ENCODE peak calls at places on chromosomes 7 and 10, in four cellular contexts. W, Y, R and I are unnamed samples.

GRCh38 chr7:96322373-96322695 is 436 bp upstream of the SLC25A13 start:
- DNase-seq in W (no peak), Y (no peak), R (no peak), I (no peak)

GRCh38 chr7:98078197-98078870 is 28.3 kb upstream of the LMTK2 start:
- DNase-seq in W (no peak), Y (no peak), R (no peak), I (no peak)

GRCh38 chr10:60388709-60389241 is 900 bp downstream of the ANK3 start:
- DNase-seq in W (no peak), Y (no peak), R (no peak), I (no peak)

GRCh38 chr10:79399242-79399831 is 46.1 kb downstream of the ZCCHC24 start:
- DNase-seq in W (peak), Y (peak), R (peak), I (peak)

GRCh38 chr7:85135931-85136330 is 50.9 kb downstream of the SEMA3D start:
- DNase-seq in W (no peak), Y (no peak), R (peak), I (peak)

GRCh38 chr7:150514748-150515222 is at the start of gene GIMAP7:
- DNase-seq in W (no peak), Y (no peak), R (no peak), I (no peak)

GRCh38 chr10:27748586-27748985 is 3.0 kb upstream of the MKX start:
- DNase-seq in W (no peak), Y (no peak), R (no peak), I (no peak)

GRCh38 chr10:103630156-103630555 is 136.7 kb downstream of the NEURL1 start:
- DNase-seq in W (no peak), Y (no peak), R (peak), I (no peak)

GRCh38 chr10:20369863-20370736 is 527.0 kb downstream of the NEBL start:
- DNase-seq in W (no peak), Y (peak), R (no peak), I (no peak)

GRCh38 chr7:16234493-16235151 is 186.7 kb downstream of the CRPPA start:
- DNase-seq in W (no peak), Y (no peak), R (no peak), I (no peak)

GRCh38 chr7:118420888-118421287 is 196.4 kb downstream of the ANKRD7 start:
- DNase-seq in W (no peak), Y (no peak), R (no peak), I (no peak)

GRCh38 chr7:142797799-142798377 is 27.1 kb downstream of the PRSS2 start:
- DNase-seq in W (no peak), Y (peak), R (no peak), I (peak)

GRCh38 chr10:36269222-36269621 is 627.1 kb upstream of the FZD8 start:
- DNase-seq in W (no peak), Y (no peak), R (no peak), I (no peak)

GRCh38 chr10:36266923-36267322 is 624.8 kb upstream of the FZD8 start:
- DNase-seq in W (no peak), Y (no peak), R (peak), I (no peak)

GRCh38 chr10:36277459-36277858 is 635.4 kb upstream of the FZD8 start:
- DNase-seq in W (no peak), Y (no peak), R (no peak), I (no peak)

DNA sequence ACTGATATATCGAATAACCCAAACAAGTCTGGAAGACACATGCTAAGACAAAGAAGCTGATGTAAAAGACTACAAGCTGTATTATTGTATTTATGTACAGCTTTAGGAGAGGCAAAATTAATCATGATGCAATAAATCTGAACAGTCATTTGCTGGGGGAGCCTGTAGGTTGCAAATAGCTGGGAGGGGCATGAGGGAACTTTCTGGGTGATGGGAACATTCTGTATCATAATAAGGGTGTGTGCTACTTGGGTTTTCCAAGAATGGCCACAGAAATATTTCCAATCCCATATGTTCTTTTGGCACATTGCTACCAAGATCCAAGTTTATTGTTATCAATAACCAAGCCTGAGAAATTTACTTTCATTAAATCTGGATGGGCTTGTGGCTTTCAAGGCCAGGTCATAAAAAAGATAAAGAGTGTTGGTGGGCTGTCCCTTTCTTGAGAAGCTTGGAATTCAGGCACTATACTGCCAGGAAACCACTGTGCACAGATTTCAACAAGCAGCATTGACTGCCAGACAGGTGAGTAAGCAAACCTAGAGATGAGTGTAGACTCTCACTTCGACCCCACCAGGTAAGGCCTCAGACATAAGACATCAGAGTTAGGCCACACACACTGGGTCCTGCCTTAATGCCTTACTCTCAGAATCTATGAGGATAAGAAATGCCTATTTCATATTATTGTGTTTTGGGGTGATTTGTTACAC is 629.7 kb upstream of the FZD8 start:
- DNase-seq in W (no peak), Y (no peak), R (no peak), I (no peak)
- H3K9ac ChIP-seq in W (no peak), Y (no peak), R (no peak), I (no peak)

GRCh38 chr10:113273151-113273876 is 279.5 kb upstream of the HABP2 start:
- DNase-seq in W (peak), Y (no peak), R (peak), I (peak)

GRCh38 chr10:113272511-113272910 is 280.3 kb upstream of the HABP2 start:
- DNase-seq in W (no peak), Y (no peak), R (no peak), I (no peak)

GRCh38 chr10:113269333-113269732 is 283.5 kb upstream of the HABP2 start:
- DNase-seq in W (no peak), Y (no peak), R (no peak), I (no peak)

GRCh38 chr10:113278664-113279063 is 274.2 kb upstream of the HABP2 start:
- DNase-seq in W (no peak), Y (no peak), R (no peak), I (no peak)

GRCh38 chr10:113273877-113274829 is 278.7 kb upstream of the HABP2 start:
- DNase-seq in W (no peak), Y (no peak), R (peak), I (peak)
- H3K9ac ChIP-seq in W (no peak), Y (no peak), R (peak), I (peak)

GRCh38 chr10:128050117-128050516 is 76.1 kb downstream of the MKI67 start:
- DNase-seq in W (no peak), Y (no peak), R (no peak), I (no peak)
- H3K9ac ChIP-seq in W (no peak), Y (no peak), R (no peak), I (no peak)

GRCh38 chr10:131310054-131310903 is 1.2 kb downstream of the TCERG1L start:
- DNase-seq in W (no peak), Y (peak), R (no peak), I (peak)
- H3K9ac ChIP-seq in W (no peak), Y (no peak), R (no peak), I (no peak)

GRCh38 chr7:135672560-135673359 is 10.4 kb downstream of the STMP1 start:
- DNase-seq in W (peak), Y (no peak), R (peak), I (peak)
- H3K9ac ChIP-seq in W (no peak), Y (no peak), R (peak), I (peak)

DNA sequence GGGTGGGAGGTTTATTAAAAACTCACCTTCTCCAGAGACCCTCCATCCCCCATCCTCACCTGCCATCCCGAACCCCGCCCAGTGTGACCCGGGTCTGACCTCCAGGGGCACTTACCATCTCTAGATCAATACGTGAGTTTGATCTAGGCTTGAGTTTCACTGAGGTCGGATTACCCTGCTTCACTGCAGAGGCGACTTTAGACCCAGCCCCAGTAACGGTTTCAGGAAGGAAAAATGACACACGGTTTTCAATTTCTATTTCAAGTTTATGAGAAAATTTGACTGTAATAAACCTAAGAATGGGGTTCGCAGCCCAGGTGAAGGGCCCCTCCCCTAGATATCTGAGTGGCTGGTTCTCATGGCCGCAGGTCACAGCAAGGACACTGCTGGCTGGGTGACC is 33.1 kb downstream of the RCC1L start:
- DNase-seq in W (no peak), Y (no peak), R (no peak), I (no peak)
- H3K9ac ChIP-seq in W (no peak), Y (no peak), R (no peak), I (no peak)

DNA sequence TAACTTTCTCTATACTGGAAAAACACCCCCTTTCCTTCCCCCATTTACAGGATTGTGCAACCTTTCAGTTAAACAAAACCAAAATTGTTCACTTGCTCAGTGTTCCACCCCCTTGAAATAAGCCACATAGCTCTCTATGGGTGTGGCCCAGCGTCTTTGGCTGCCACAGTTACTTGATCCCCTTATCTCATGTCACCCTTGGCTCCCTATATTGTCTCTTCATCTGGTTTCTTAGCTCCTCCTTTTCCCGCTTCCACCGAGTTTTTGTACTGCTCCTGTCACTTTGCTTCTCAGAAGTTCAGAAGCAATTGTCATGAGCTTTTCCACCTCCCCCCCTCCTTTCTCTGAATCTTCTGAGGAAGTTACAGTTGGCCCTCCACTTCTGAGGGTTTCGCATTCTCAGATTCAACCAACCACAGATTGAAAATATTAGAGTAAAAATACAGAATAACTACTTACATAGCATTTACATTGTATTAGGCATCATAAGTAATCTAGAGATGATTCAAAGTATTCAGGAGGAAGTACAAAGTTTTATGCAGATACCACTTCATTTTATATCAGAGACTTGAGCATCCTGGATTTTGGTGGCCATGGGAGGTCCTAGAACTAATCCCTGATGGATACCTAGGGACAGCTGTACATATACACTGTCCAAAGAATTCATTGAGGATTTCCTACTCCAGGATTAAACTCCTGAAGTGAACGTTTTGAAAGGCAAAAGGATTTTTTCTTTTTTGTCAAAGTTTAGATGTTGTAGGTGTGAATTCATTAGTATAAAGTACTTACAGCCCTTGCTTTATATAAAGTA is 60.4 kb downstream of the ADD3 start:
- DNase-seq in W (no peak), Y (no peak), R (no peak), I (peak)
- H3K9ac ChIP-seq in W (no peak), Y (no peak), R (peak), I (no peak)

GRCh38 chr10:127855976-127856375 is 36.8 kb downstream of the CLRN3 start:
- DNase-seq in W (no peak), Y (no peak), R (no peak), I (no peak)
- H3K9ac ChIP-seq in W (no peak), Y (no peak), R (no peak), I (no peak)